ENCODE peak calls at places on chromosomes 7 and 10, in four cellular contexts. One of them, this sample, is unnamed.

GRCh38 chr10:3807221-3807927 is 22.4 kb upstream of the KLF6 start:
- DNase-seq in H1: no peak
- DNase-seq in A549: no peak
- DNase-seq in astrocyte of the cerebellum: peak; percentile 60
- DNase-seq in this sample: no peak

GRCh38 chr10:4131407-4132215 is 346.6 kb upstream of the KLF6 start:
- DNase-seq in H1: no peak
- DNase-seq in A549: peak; percentile 10
- DNase-seq in astrocyte of the cerebellum: peak; percentile 86
- DNase-seq in this sample: peak; percentile 71

GRCh38 chr7:131300572-131301466 is 26.9 kb upstream of the MKLN1 start:
- DNase-seq in H1: no peak
- DNase-seq in A549: no peak
- DNase-seq in astrocyte of the cerebellum: peak; percentile 60
- DNase-seq in this sample: no peak

GRCh38 chr7:50857804-50858203 is 75.1 kb upstream of the GRB10 start:
- DNase-seq in H1: no peak
- DNase-seq in A549: no peak
- DNase-seq in astrocyte of the cerebellum: no peak
- DNase-seq in this sample: no peak

GRCh38 chr7:4931932-4932331 is 27.1 kb downstream of the MMD2 start:
- DNase-seq in H1: peak; percentile 27
- DNase-seq in A549: peak; percentile 30
- DNase-seq in astrocyte of the cerebellum: no peak
- DNase-seq in this sample: no peak

GRCh38 chr7:91156326-91156725 is 107.9 kb upstream of the FZD1 start:
- DNase-seq in H1: no peak
- DNase-seq in A549: no peak
- DNase-seq in astrocyte of the cerebellum: no peak
- DNase-seq in this sample: no peak

GRCh38 chr7:1247527-1248041 is 14.9 kb downstream of the UNCX start:
- DNase-seq in H1: no peak
- DNase-seq in A549: no peak
- DNase-seq in astrocyte of the cerebellum: no peak
- DNase-seq in this sample: no peak

GRCh38 chr10:43866712-43867111 is 218.0 kb upstream of the ZNF32 start:
- DNase-seq in H1: no peak
- DNase-seq in A549: no peak
- DNase-seq in astrocyte of the cerebellum: no peak
- DNase-seq in this sample: no peak

GRCh38 chr10:123014772-123015171 is 6.0 kb downstream of the ACADSB start:
- DNase-seq in H1: no peak
- DNase-seq in A549: no peak
- DNase-seq in astrocyte of the cerebellum: no peak
- DNase-seq in this sample: no peak

GRCh38 chr7:47473499-47474210 is 108.3 kb downstream of the TNS3 start:
- DNase-seq in H1: no peak
- DNase-seq in A549: peak; percentile 55
- DNase-seq in astrocyte of the cerebellum: no peak
- DNase-seq in this sample: no peak

GRCh38 chr7:27199820-27200760 is at the start of gene HOXA13:
- DNase-seq in H1: no peak
- DNase-seq in A549: peak; percentile 69
- DNase-seq in astrocyte of the cerebellum: no peak
- DNase-seq in this sample: no peak

GRCh38 chr10:119293368-119293767 is 86.0 kb downstream of the GRK5 start:
- DNase-seq in H1: no peak
- DNase-seq in A549: no peak
- DNase-seq in astrocyte of the cerebellum: no peak
- DNase-seq in this sample: no peak

GRCh38 chr10:49023071-49023470 is 83.4 kb upstream of the LRRC18 start:
- DNase-seq in H1: no peak
- DNase-seq in A549: no peak
- DNase-seq in astrocyte of the cerebellum: no peak
- DNase-seq in this sample: no peak

GRCh38 chr10:88525371-88526079 is 57.6 kb downstream of the RNLS start:
- DNase-seq in H1: no peak
- DNase-seq in A549: peak; percentile 50
- DNase-seq in astrocyte of the cerebellum: peak; percentile 59
- DNase-seq in this sample: peak; percentile 58

GRCh38 chr7:55574062-55574717 is 1.9 kb upstream of the VOPP1 start:
- DNase-seq in H1: no peak
- DNase-seq in A549: no peak
- DNase-seq in astrocyte of the cerebellum: no peak
- DNase-seq in this sample: no peak
- H3K4me3 ChIP-seq in H1: no peak overlapping the region
- H3K4me3 ChIP-seq in A549: no peak overlapping the region
- H3K4me3 ChIP-seq in astrocyte of the cerebellum: no peak overlapping the region
- H3K4me3 ChIP-seq in this sample: no peak overlapping the region

DNA sequence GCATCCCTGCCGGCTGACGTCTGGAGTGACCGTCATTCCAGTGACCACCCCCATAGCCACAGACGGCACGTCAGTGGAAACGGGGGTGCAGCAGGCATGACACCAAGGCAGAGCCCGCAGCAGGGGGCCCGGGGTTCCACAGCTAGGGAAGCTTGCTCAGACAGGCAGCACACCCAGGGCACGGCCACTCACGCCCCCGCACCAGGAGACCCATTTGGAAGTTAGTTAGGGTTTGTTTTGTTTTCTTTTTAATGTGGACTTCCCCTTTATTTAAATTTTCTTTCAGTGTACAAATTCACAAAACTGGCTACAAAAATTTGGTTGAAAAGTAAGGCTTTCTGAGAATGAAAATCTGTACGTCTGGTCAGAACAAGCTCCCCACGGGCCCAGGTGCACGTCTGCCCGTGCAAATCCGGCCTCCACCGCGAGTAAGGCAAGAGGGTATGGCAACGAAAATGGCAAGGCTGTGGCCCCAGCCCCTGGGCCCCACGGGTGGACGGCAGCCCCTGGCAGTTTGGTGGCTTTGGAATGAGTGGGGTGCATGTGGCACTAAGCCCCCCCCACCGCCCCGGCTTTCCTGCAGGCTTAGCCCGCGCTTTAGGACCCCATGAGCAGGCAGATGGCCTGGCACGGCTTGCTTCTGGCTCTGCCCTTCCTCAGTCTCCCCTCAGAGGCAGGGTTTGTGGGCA is 124.2 kb downstream of the FAM53B start:
- DNase-seq in H1: no peak
- DNase-seq in A549: no peak
- DNase-seq in astrocyte of the cerebellum: no peak
- DNase-seq in this sample: no peak
- H3K4me3 ChIP-seq in H1: no peak overlapping the region
- H3K4me3 ChIP-seq in A549: no peak overlapping the region
- H3K4me3 ChIP-seq in astrocyte of the cerebellum: no peak overlapping the region
- H3K4me3 ChIP-seq in this sample: no peak overlapping the region

DNA sequence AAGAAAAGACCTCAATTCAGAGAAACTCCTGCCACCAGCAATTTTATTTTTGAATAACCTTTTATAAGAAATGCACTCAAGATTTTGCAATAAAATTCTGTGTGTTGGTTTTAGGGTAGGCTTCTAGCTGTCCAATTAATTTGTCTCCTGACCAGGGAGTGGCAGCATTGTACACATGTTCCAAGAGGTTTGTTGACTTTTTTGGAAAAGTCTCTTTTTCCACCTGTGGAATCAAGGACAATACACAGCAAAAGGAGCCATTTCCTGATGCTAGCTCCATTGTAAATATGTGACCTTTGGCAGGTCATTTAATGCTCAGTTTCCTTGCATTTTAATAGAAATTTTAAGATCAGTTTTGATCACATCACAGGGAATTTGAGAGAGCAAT is 1.8 kb downstream of the GIMAP5 start:
- DNase-seq in H1: no peak
- DNase-seq in A549: no peak
- DNase-seq in astrocyte of the cerebellum: no peak
- DNase-seq in this sample: no peak
- H3K4me3 ChIP-seq in H1: no peak overlapping the region
- H3K4me3 ChIP-seq in A549: no peak overlapping the region
- H3K4me3 ChIP-seq in astrocyte of the cerebellum: no peak overlapping the region
- H3K4me3 ChIP-seq in this sample: no peak overlapping the region

GRCh38 chr10:115981056-115981455 is 291.9 kb downstream of the GFRA1 start:
- DNase-seq in H1: no peak
- DNase-seq in A549: no peak
- DNase-seq in astrocyte of the cerebellum: no peak
- DNase-seq in this sample: no peak

GRCh38 chr10:115979576-115979975 is 293.4 kb downstream of the GFRA1 start:
- DNase-seq in H1: no peak
- DNase-seq in A549: no peak
- DNase-seq in astrocyte of the cerebellum: no peak
- DNase-seq in this sample: no peak

GRCh38 chr10:115982076-115982475 is 290.9 kb downstream of the GFRA1 start:
- DNase-seq in H1: no peak
- DNase-seq in A549: no peak
- DNase-seq in astrocyte of the cerebellum: no peak
- DNase-seq in this sample: no peak

GRCh38 chr10:115982526-115982925 is 290.5 kb downstream of the GFRA1 start:
- DNase-seq in H1: no peak
- DNase-seq in A549: no peak
- DNase-seq in astrocyte of the cerebellum: no peak
- DNase-seq in this sample: no peak

DNA sequence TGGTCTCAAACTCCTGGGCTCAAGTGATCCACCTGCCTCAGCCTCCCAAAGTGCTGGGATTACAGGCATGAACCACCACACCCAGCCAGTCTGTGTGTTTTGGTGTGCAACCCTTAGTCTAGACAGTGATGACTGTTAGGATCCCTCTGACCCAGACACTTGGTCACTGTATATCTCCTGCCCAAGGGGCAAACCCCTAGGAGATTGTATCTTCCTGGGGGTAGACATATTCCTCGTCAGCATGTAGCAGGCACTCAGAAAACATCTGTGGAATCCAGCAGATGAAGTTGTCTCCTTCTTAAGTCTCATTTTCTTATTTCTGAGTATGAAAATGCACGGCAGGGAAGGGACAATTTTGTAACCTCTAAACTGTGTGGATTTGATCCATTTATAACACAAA is 292.5 kb downstream of the GFRA1 start:
- DNase-seq in H1: no peak
- DNase-seq in A549: no peak
- DNase-seq in astrocyte of the cerebellum: no peak
- DNase-seq in this sample: no peak
- H3K4me3 ChIP-seq in H1: no peak overlapping the region
- H3K4me3 ChIP-seq in A549: no peak overlapping the region
- H3K4me3 ChIP-seq in astrocyte of the cerebellum: no peak overlapping the region
- H3K4me3 ChIP-seq in this sample: no peak overlapping the region

DNA sequence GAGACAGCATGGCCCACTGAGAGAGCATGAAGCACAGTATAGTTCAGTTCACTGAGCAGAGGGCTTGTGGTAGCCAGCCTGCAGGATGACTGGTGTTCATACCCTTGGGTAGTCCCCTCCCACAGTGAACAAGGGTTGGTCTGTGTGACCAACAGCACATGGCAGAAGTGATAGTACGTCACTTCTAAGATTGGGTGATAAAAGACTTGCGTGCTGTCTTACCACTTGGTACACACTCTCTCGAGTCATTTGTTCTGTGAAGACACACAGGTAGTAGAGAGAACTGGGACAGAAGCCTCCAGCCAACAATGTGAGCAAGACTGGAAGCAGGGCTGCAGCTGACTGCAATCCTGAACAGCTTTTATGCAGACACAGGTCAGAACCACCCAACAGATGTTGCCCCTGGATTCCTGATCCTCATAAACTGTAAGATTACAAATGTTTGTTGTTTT is 14.6 kb downstream of the EPC1 start:
- DNase-seq in H1: no peak
- DNase-seq in A549: peak; percentile 27
- DNase-seq in astrocyte of the cerebellum: no peak
- DNase-seq in this sample: no peak
- H3K4me3 ChIP-seq in H1: no peak overlapping the region
- H3K4me3 ChIP-seq in A549: no peak overlapping the region
- H3K4me3 ChIP-seq in astrocyte of the cerebellum: no peak overlapping the region
- H3K4me3 ChIP-seq in this sample: no peak overlapping the region